ENCODE peak calls at places on chromosomes 2 and 18, in ten cellular contexts. P, V, R, O, J, W, K, C, D and Q are unnamed samples.
A peak's percentile ranks its signal among the peaks of the same experiment; 100 is the strongest.

GRCh38 chr2:101036562-101036961 is 34.5 kb downstream of the RPL31 start:
- DNase-seq in K (no peak), V (no peak), D (no peak), P (no peak), C (peak; percentile 21), J (peak; percentile 62), W (no peak), O (peak; percentile 35), R (peak; percentile 65), Q (peak; percentile 22)

GRCh38 chr2:134663451-134663850 is 55.3 kb downstream of the TMEM163 start:
- DNase-seq in P (no peak), V (no peak), R (no peak), K (no peak), O (no peak), C (no peak), D (no peak), J (no peak), W (no peak), Q (no peak)

GRCh38 chr2:195251221-195251620 is 405.8 kb upstream of the SLC39A10 start:
- DNase-seq in K (no peak), P (no peak), C (no peak), W (no peak), D (no peak), J (no peak), V (no peak), O (peak; percentile 3), R (peak; percentile 1), Q (no peak)

GRCh38 chr2:53770264-53770663 is 2.7 kb downstream of the CHAC2 start:
- DNase-seq in J (no peak), P (no peak), R (no peak), V (no peak), K (no peak), D (no peak), C (peak; percentile 27), O (peak; percentile 79), W (no peak), Q (no peak)

GRCh38 chr2:170651603-170652002 is 63.5 kb upstream of the SP5 start:
- DNase-seq in D (no peak), O (no peak), C (no peak), V (no peak), J (no peak), P (no peak), R (no peak), W (no peak), K (no peak), Q (no peak)

GRCh38 chr18:57208056-57208455 is 61.2 kb downstream of the BOD1L2 start:
- DNase-seq in K (no peak), V (peak; percentile 58), C (no peak), D (no peak), P (no peak), J (no peak), W (no peak), R (no peak), O (no peak), Q (no peak)

GRCh38 chr2:59458862-59459261 is 1094.6 kb downstream of the BCL11A start:
- DNase-seq in C (no peak), V (no peak), J (no peak), R (no peak), D (no peak), P (no peak), W (no peak), O (no peak), K (no peak), Q (no peak)

GRCh38 chr18:61893971-61894750 is 1.4 kb upstream of the RNF152 start:
- DNase-seq in D (peak; percentile 77), J (peak; percentile 73), C (peak; percentile 62), R (peak; percentile 67), O (peak; percentile 59), V (peak; percentile 92), P (no peak), K (peak; percentile 80), W (peak; percentile 75), Q (no peak)

GRCh38 chr2:55720417-55720816 is 26.8 kb upstream of the PNPT1 start:
- DNase-seq in K (no peak), W (no peak), D (no peak), J (no peak), R (no peak), C (no peak), V (no peak), P (no peak), O (no peak), Q (no peak)

GRCh38 chr2:12300019-12300602 is 416.6 kb upstream of the TRIB2 start:
- DNase-seq in C (peak; percentile 66), J (peak; percentile 68), W (no peak), P (no peak), R (peak; percentile 78), V (no peak), D (no peak), K (peak; percentile 22), O (peak; percentile 74), Q (no peak)

GRCh38 chr18:60981651-60982050 is 351.6 kb upstream of the CDH20 start:
- DNase-seq in W (no peak), D (no peak), J (no peak), C (peak; percentile 51), V (no peak), O (no peak), P (no peak), R (no peak), K (no peak), Q (no peak)

GRCh38 chr18:56199580-56200320 is 438.6 kb downstream of the TXNL1 start:
- DNase-seq in J (peak; percentile 27), D (no peak), R (peak; percentile 46), K (no peak), P (no peak), C (no peak), W (no peak), V (no peak), O (no peak), Q (no peak)

GRCh38 chr2:70385966-70386595 is 84.2 kb upstream of the FAM136A start:
- DNase-seq in K (no peak), D (no peak), C (peak; percentile 50), J (no peak), V (no peak), W (no peak), O (peak; percentile 52), R (no peak), P (no peak), Q (no peak)

GRCh38 chr2:42025151-42025582 is 22.7 kb upstream of the PKDCC start:
- DNase-seq in P (no peak), K (no peak), D (peak; percentile 77), V (no peak), J (peak; percentile 93), C (peak; percentile 84), O (no peak), R (peak; percentile 94), W (no peak), Q (peak; percentile 49)

GRCh38 chr2:19987936-19988335 is 2.0 kb downstream of the WDR35 start:
- DNase-seq in W (no peak), K (no peak), P (no peak), J (no peak), R (no peak), D (no peak), C (no peak), V (no peak), O (no peak), Q (no peak)

GRCh38 chr2:19990416-19990728 is 467 bp upstream of the WDR35 start:
- DNase-seq in J (peak; percentile 3), D (no peak), R (no peak), O (no peak), P (no peak), W (no peak), V (no peak), K (no peak), C (no peak), Q (no peak)

GRCh38 chr2:19989342-19989680 is 594 bp downstream of the WDR35 start:
- DNase-seq in C (no peak), O (no peak), W (no peak), K (no peak), P (no peak), R (no peak), V (no peak), J (no peak), D (no peak), Q (no peak)

GRCh38 chr2:19989681-19990415 is at the start of gene WDR35:
- DNase-seq in D (peak; percentile 93), W (peak; percentile 91), K (peak; percentile 82), P (no peak), V (peak; percentile 93), C (peak; percentile 83), J (peak; percentile 88), R (peak; percentile 87), O (peak; percentile 75), Q (peak; percentile 40)

DNA sequence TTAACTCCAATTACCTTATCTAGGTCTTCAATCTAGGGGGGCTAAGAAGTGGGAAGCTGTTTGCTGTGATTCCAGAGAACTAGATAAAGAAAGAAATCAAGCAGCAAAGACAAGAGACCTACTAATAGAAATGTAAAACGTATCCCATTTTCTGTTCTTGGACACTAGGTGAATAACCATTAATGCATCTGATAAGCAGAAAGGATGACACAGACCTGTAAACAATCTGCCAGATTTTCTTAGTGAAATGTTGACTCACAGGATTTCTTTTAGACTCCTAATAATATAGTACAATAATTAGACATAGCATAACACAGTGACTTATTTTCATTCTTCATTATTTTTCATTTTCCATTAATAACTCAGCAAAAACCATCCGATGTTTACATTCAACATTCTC is 1.3 kb downstream of the WDR35 start:
- DNase-seq in R (no peak), D (no peak), C (no peak), P (no peak), V (no peak), O (peak; percentile 48), J (no peak), K (no peak), W (no peak), Q (no peak)
- H3K4me3 ChIP-seq in R (peak overlapping the region; percentile 97), D (peak overlapping the region; percentile 62), C (peak overlapping the region; percentile 82), P (no peak overlapping the region), V (no peak overlapping the region), O (no peak overlapping the region), J (peak overlapping the region; percentile 72), K (peak overlapping the region; percentile 93), W (no peak overlapping the region), Q (peak overlapping the region; percentile 79)

DNA sequence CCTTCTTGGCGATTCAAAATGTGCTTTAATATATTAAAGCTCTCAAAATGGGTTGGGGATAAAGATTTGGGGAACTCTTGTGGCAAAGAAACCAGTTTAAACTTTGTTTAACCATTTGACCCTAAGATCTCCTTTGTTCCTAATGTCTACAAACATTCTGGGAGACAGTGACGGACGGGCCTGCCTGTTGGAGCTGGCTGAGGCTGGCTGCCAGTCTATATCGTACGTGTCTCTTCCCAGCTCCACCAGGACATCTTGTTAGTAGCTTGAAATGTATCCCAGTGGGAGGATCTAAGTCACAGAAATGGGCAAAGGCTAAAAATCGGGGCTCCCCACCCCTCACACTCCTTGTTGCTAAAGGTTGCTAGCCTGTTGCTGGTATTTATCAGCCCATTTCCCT is 30.7 kb downstream of the ZNF532 start:
- DNase-seq in W (no peak), P (no peak), J (no peak), V (no peak), K (no peak), D (no peak), C (no peak), O (no peak), R (no peak), Q (no peak)
- TF ChIP-seq CTCF in W (no peak), P (no peak), J (no peak), V (no peak), K (no peak), D (no peak), C (no peak), O (no peak), R (no peak), Q (no peak)

GRCh38 chr2:151315381-151315903 is 26.0 kb upstream of the NMI start:
- DNase-seq in D (peak; percentile 59), V (no peak), R (peak; percentile 70), P (no peak), W (no peak), J (peak; percentile 82), K (no peak), C (peak; percentile 25), O (no peak), Q (no peak)
- H3K4me3 ChIP-seq in D (no peak overlapping the region), V (no peak overlapping the region), R (no peak overlapping the region), P (peak overlapping the region; percentile 30), W (no peak overlapping the region), J (no peak overlapping the region), K (no peak overlapping the region), C (no peak overlapping the region), O (no peak overlapping the region), Q (no peak overlapping the region)

GRCh38 chr2:165469417-165469816 is at the start of gene CSRNP3:
- DNase-seq in W (peak; percentile 70), P (no peak), J (peak; percentile 89), D (peak; percentile 64), O (peak; percentile 87), C (peak; percentile 92), R (peak; percentile 90), V (peak; percentile 46), K (peak; percentile 69), Q (peak; percentile 82)
- TF ChIP-seq CTCF in W (no peak), P (no peak), J (no peak), D (no peak), O (no peak), C (no peak), R (no peak), V (no peak), K (no peak), Q (peak; percentile 4)